ENCODE peak calls at places on chromosomes 3 and 15, in four cellular contexts. S, X, Z and G are unnamed samples. For H3K9me3, the result is how much of the 10 kb centered on the place peaks cover.

GRCh38 chr3:160756907-160757623 is 1.0 kb downstream of the PPM1L start:
- DNase-seq in S (no peak), X (peak), Z (peak), G (no peak)

GRCh38 chr3:138328341-138328740 is 1.3 kb downstream of the NME9 start:
- DNase-seq in S (peak), X (no peak), Z (no peak), G (no peak)

GRCh38 chr3:194405756-194406155 is 6.7 kb upstream of the GP5 start:
- DNase-seq in S (no peak), X (no peak), Z (no peak), G (no peak)

GRCh38 chr3:97481416-97481815 is 283.1 kb upstream of the ARL6 start:
- DNase-seq in S (no peak), X (no peak), Z (no peak), G (no peak)

GRCh38 chr3:196082471-196082971 is 631 bp upstream of the TFRC start:
- DNase-seq in S (no peak), X (no peak), Z (no peak), G (no peak)

GRCh38 chr3:152069871-152070270 is 196.4 kb downstream of the SUCNR1 start:
- DNase-seq in S (no peak), X (no peak), Z (no peak), G (no peak)

GRCh38 chr15:77417642-77418041 is 2.3 kb downstream of the PEAK1 start:
- DNase-seq in S (no peak), X (no peak), Z (no peak), G (no peak)

GRCh38 chr3:144462337-144462736 is 490.7 kb downstream of the DIPK2A start:
- DNase-seq in S (no peak), X (no peak), Z (no peak), G (no peak)

GRCh38 chr15:63244399-63244798 is 33.0 kb upstream of the APH1B start:
- DNase-seq in S (peak), X (no peak), Z (no peak), G (no peak)

GRCh38 chr15:65264877-65265430 is 21.7 kb downstream of the PARP16 start:
- DNase-seq in S (peak), X (no peak), Z (no peak), G (no peak)

GRCh38 chr3:189833996-189834395 is 202.8 kb downstream of the TP63 start:
- DNase-seq in S (no peak), X (no peak), Z (no peak), G (no peak)

GRCh38 chr3:186110975-186111974 is 2.4 kb upstream of the ETV5 start:
- DNase-seq in S (no peak), X (no peak), Z (no peak), G (no peak)

GRCh38 chr3:45473841-45474240 is 85.5 kb downstream of the LARS2 start:
- DNase-seq in S (peak), X (no peak), Z (no peak), G (peak)

GRCh38 chr3:58065700-58066167 is 57.5 kb downstream of the FLNB start:
- DNase-seq in S (no peak), X (no peak), Z (no peak), G (no peak)

GRCh38 chr3:170914212-170914611 is 5.8 kb upstream of the EIF5A2 start:
- DNase-seq in S (no peak), X (no peak), Z (no peak), G (no peak)

GRCh38 chr3:170914690-170915089 is 6.3 kb upstream of the EIF5A2 start:
- DNase-seq in S (no peak), X (no peak), Z (no peak), G (no peak)

DNA sequence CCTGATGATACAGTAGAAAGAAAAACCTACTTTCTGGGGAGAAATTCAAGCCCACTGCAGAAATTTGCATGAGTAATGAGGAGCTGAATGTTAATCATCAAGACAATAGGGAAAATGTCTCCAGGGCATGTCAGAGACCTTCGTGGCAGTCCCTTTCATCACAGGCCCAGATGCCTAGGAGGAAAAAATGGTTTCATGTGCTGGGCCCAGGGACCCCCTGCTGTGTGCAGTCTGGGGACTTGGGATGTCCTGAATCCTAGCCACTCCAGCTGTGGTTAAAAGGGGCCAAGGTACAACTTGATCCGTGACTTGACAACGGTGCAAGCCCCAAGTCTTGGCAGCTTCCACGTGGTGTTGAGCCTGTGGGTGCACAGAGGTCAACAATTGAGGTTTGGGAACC is 10.3 kb upstream of the EIF5A2 start:
- DNase-seq in S (no peak), X (no peak), Z (no peak), G (no peak)
- H3K9me3 ChIP-seq in S (under half), X (under half), Z (under half), G (under half)

GRCh38 chr15:24633082-24633481 is 42.5 kb upstream of the NPAP1 start:
- DNase-seq in S (no peak), X (no peak), Z (no peak), G (no peak)
- H3K9me3 ChIP-seq in S (under half), X (under half), Z (under half), G (under half)

GRCh38 chr3:183212096-183212495 is 41.0 kb upstream of the B3GNT5 start:
- DNase-seq in S (no peak), X (no peak), Z (no peak), G (no peak)

GRCh38 chr3:183212565-183212964 is 40.5 kb upstream of the B3GNT5 start:
- DNase-seq in S (no peak), X (no peak), Z (no peak), G (no peak)

GRCh38 chr3:183210341-183210740 is 42.7 kb upstream of the B3GNT5 start:
- DNase-seq in S (no peak), X (no peak), Z (no peak), G (no peak)

GRCh38 chr3:183210862-183211341 is 42.2 kb upstream of the B3GNT5 start:
- DNase-seq in S (no peak), X (peak), Z (no peak), G (no peak)

GRCh38 chr3:183211390-183211789 is 41.7 kb upstream of the B3GNT5 start:
- DNase-seq in S (no peak), X (peak), Z (no peak), G (no peak)
- H3K9me3 ChIP-seq in S (under half), X (under half), Z (under half), G (under half)

GRCh38 chr3:177758131-177758530 is 560.8 kb upstream of the TBL1XR1 start:
- DNase-seq in S (peak), X (no peak), Z (no peak), G (no peak)
- H3K9me3 ChIP-seq in S (under half), X (under half), Z (under half), G (under half)